ENCODE peak calls at places on chromosomes 6 and 20, in eight cellular contexts. H is left lobe of liver; L is CD4-positive, CD25-positive, alpha-beta regulatory T cell; O is naive thymus-derived CD4-positive, alpha-beta T cell; U is mucosa of descending colon; C is GM12878; X is lower lobe of right lung; V is activated CD8-positive, alpha-beta memory T cell treated with anti-CD3 and anti-CD28 coated beads, Interleukin-2, amount 10 ng/mL, durations not matched to agents 7 days and 5 days. E is an unnamed sample.

GRCh38 chr6:5108536-5108935 is 23.4 kb downstream of the PPP1R3G start:
- ATAC-seq in H (no peak), L (no peak), O (no peak), U (peak), C (no peak), X (no peak), V (no peak), E (no peak)

GRCh38 chr6:158115508-158115907 is 52.6 kb downstream of the SERAC1 start:
- ATAC-seq in H (no peak), L (no peak), O (no peak), U (no peak), C (no peak), X (no peak), V (no peak), E (no peak)

GRCh38 chr6:45478235-45478634 is 100.5 kb upstream of the SUPT3H start:
- ATAC-seq in H (no peak), L (peak), O (peak), U (peak), C (no peak), X (peak), V (peak), E (peak)

GRCh38 chr20:32017711-32018251 is 7.5 kb downstream of the CCM2L start:
- ATAC-seq in H (peak), L (peak), O (peak), U (peak), C (peak), X (peak), V (peak), E (peak)

GRCh38 chr6:41939848-41940758 is 1.5 kb downstream of the CCND3 start:
- ATAC-seq in H (no peak), L (no peak), O (no peak), U (peak), C (no peak), X (no peak), V (peak), E (no peak)

GRCh38 chr6:30816791-30817739 is 67.3 kb upstream of the DDR1 start:
- ATAC-seq in H (no peak), L (no peak), O (no peak), U (no peak), C (peak), X (no peak), V (peak), E (peak)

GRCh38 chr6:82568290-82568993 is 204.8 kb downstream of the TPBG start:
- ATAC-seq in H (no peak), L (no peak), O (no peak), U (no peak), C (peak), X (no peak), V (no peak), E (no peak)

GRCh38 chr20:21702001-21702400 is 3.5 kb upstream of the PAX1 start:
- ATAC-seq in H (no peak), L (no peak), O (no peak), U (no peak), C (no peak), X (no peak), V (no peak), E (no peak)

GRCh38 chr6:20755631-20756030 is 221.4 kb downstream of the CDKAL1 start:
- ATAC-seq in H (no peak), L (no peak), O (no peak), U (no peak), C (no peak), X (no peak), V (no peak), E (no peak)

GRCh38 chr6:137882225-137882961 is 15.3 kb downstream of the TNFAIP3 start:
- ATAC-seq in H (no peak), L (no peak), O (peak), U (no peak), C (peak), X (peak), V (peak), E (no peak)

GRCh38 chr6:7138921-7139358 is 31.2 kb downstream of the RREB1 start:
- ATAC-seq in H (peak), L (no peak), O (peak), U (peak), C (peak), X (peak), V (no peak), E (no peak)

GRCh38 chr20:39885975-39886649 is 802.9 kb downstream of the MAFB start:
- ATAC-seq in H (peak), L (no peak), O (no peak), U (peak), C (peak), X (peak), V (no peak), E (no peak)

GRCh38 chr6:13742961-13743735 is 31.5 kb upstream of the RANBP9 start:
- ATAC-seq in H (no peak), L (no peak), O (no peak), U (no peak), C (no peak), X (no peak), V (no peak), E (no peak)

GRCh38 chr6:37168809-37169457 is 1.0 kb upstream of the PIM1 start:
- ATAC-seq in H (no peak), L (no peak), O (no peak), U (peak), C (no peak), X (peak), V (no peak), E (no peak)

GRCh38 chr6:53793318-53793975 is 1.4 kb upstream of the LRRC1 start:
- ATAC-seq in H (no peak), L (no peak), O (no peak), U (peak), C (peak), X (peak), V (no peak), E (peak)

GRCh38 chr20:53707341-53708102 is 113.9 kb upstream of the ZNF217 start:
- ATAC-seq in H (peak), L (no peak), O (peak), U (peak), C (peak), X (peak), V (peak), E (peak)

GRCh38 chr20:8406394-8406793 is 274.3 kb downstream of the PLCB1 start:
- ATAC-seq in H (no peak), L (no peak), O (no peak), U (no peak), C (no peak), X (no peak), V (no peak), E (no peak)

GRCh38 chr6:39377530-39377929 is 55.0 kb upstream of the KCNK16 start:
- ATAC-seq in H (peak), L (no peak), O (no peak), U (peak), C (peak), X (peak), V (no peak), E (peak)

GRCh38 chr6:19327246-19327645 is 509.9 kb upstream of the ID4 start:
- ATAC-seq in H (no peak), L (no peak), O (no peak), U (no peak), C (no peak), X (no peak), V (no peak), E (no peak)

GRCh38 chr6:141335889-141336288 is 796.8 kb upstream of the GJE1 start:
- ATAC-seq in H (no peak), L (no peak), O (no peak), U (no peak), C (no peak), X (peak), V (no peak), E (no peak)

GRCh38 chr20:57470212-57470522 is 54.8 kb downstream of the CTCFL start:
- ATAC-seq in H (no peak), L (no peak), O (no peak), U (peak), C (peak), X (no peak), V (no peak), E (no peak)

GRCh38 chr20:58078741-58079522 is 149.5 kb downstream of the ANKRD60 start:
- ATAC-seq in H (peak), L (no peak), O (no peak), U (no peak), C (no peak), X (no peak), V (no peak), E (no peak)

GRCh38 chr20:63567382-63568169 is 6.5 kb downstream of the HELZ2 start:
- ATAC-seq in H (peak), L (peak), O (peak), U (peak), C (peak), X (peak), V (peak), E (peak)

GRCh38 chr6:26064619-26065257 is 22.5 kb upstream of the HFE start:
- ATAC-seq in H (peak), L (peak), O (peak), U (peak), C (peak), X (peak), V (peak), E (peak)

GRCh38 chr6:91144161-91144560 is 557.3 kb upstream of the MAP3K7 start:
- ATAC-seq in H (no peak), L (no peak), O (no peak), U (no peak), C (no peak), X (no peak), V (no peak), E (no peak)

GRCh38 chr6:46090115-46091079 is 39.4 kb upstream of the ENPP4 start:
- ATAC-seq in H (peak), L (no peak), O (peak), U (peak), C (peak), X (peak), V (no peak), E (peak)

GRCh38 chr6:150236114-150236513 is 93.3 kb downstream of the PPP1R14C start:
- ATAC-seq in H (no peak), L (no peak), O (no peak), U (no peak), C (no peak), X (peak), V (no peak), E (no peak)

GRCh38 chr6:71248866-71249265 is 39.7 kb upstream of the OGFRL1 start:
- ATAC-seq in H (no peak), L (no peak), O (no peak), U (no peak), C (no peak), X (no peak), V (no peak), E (no peak)

GRCh38 chr20:57112448-57112847 is 154.0 kb downstream of the BMP7 start:
- ATAC-seq in H (no peak), L (no peak), O (no peak), U (no peak), C (no peak), X (no peak), V (no peak), E (no peak)

GRCh38 chr6:163250122-163250521 is 164.4 kb upstream of the QKI start:
- ATAC-seq in H (no peak), L (no peak), O (no peak), U (no peak), C (no peak), X (peak), V (no peak), E (no peak)

GRCh38 chr6:106488494-106489369 is 128.2 kb downstream of the CRYBG1 start:
- ATAC-seq in H (no peak), L (no peak), O (no peak), U (no peak), C (no peak), X (no peak), V (no peak), E (no peak)

GRCh38 chr6:77926198-77926752 is 273.4 kb downstream of the MEI4 start:
- ATAC-seq in H (peak), L (no peak), O (no peak), U (no peak), C (peak), X (no peak), V (no peak), E (no peak)

GRCh38 chr6:150202404-150202803 is 59.6 kb downstream of the PPP1R14C start:
- ATAC-seq in H (peak), L (no peak), O (no peak), U (peak), C (no peak), X (peak), V (no peak), E (no peak)

GRCh38 chr6:144912474-144912873 is 627.3 kb downstream of the UTRN start:
- ATAC-seq in H (peak), L (no peak), O (no peak), U (no peak), C (no peak), X (no peak), V (no peak), E (no peak)

GRCh38 chr6:1392813-1393640 is 3.7 kb downstream of the FOXF2 start:
- ATAC-seq in H (peak), L (no peak), O (no peak), U (no peak), C (no peak), X (peak), V (no peak), E (no peak)

E was measured in stimulated activated memory B cell treated with anti-CD40 and anti-IgM and Interleukin-4, amounts not matched to agents 10 μg/mL and 1 μg/mL and 100 μg/mL, for 72 hours.